ENCODE peak calls at places on chromosomes 16 and 17, in four cellular contexts. One of them, this sample, is unnamed.
A peak's percentile ranks its signal among the peaks of the same experiment; 100 is the strongest.

GRCh38 chr17:40355123-40355803 is 9.3 kb downstream of the GJD3 start:
- DNase-seq in activated CD8-positive, alpha-beta memory T cell treated with anti-CD3 and anti-CD28 coated beads, Interleukin-2, amount 50 U/mL, for 48 hours: peak; percentile 97
- DNase-seq in NCI-H146: peak; percentile 29
- DNase-seq in tibial nerve: peak; percentile 73
- DNase-seq in this sample: peak; percentile 83

GRCh38 chr16:46996952-46997458 is 23.5 kb upstream of the DNAJA2 start:
- DNase-seq in NCI-H146: no peak
- DNase-seq in activated CD8-positive, alpha-beta memory T cell treated with anti-CD3 and anti-CD28 coated beads, Interleukin-2, amount 50 U/mL, for 48 hours: no peak
- DNase-seq in tibial nerve: no peak
- DNase-seq in this sample: no peak

GRCh38 chr16:50121721-50122445 is 31.2 kb upstream of the TENT4B start:
- DNase-seq in tibial nerve: no peak
- DNase-seq in activated CD8-positive, alpha-beta memory T cell treated with anti-CD3 and anti-CD28 coated beads, Interleukin-2, amount 50 U/mL, for 48 hours: peak; percentile 62
- DNase-seq in NCI-H146: peak; percentile 2
- DNase-seq in this sample: no peak

GRCh38 chr17:79399610-79400144 is 211.2 kb downstream of the RBFOX3 start:
- DNase-seq in tibial nerve: no peak
- DNase-seq in NCI-H146: no peak
- DNase-seq in activated CD8-positive, alpha-beta memory T cell treated with anti-CD3 and anti-CD28 coated beads, Interleukin-2, amount 50 U/mL, for 48 hours: no peak
- DNase-seq in this sample: no peak

GRCh38 chr17:69228576-69228975 is at the start of gene ABCA10:
- DNase-seq in activated CD8-positive, alpha-beta memory T cell treated with anti-CD3 and anti-CD28 coated beads, Interleukin-2, amount 50 U/mL, for 48 hours: no peak
- DNase-seq in NCI-H146: no peak
- DNase-seq in tibial nerve: no peak
- DNase-seq in this sample: no peak

GRCh38 chr17:79892457-79893236 is 53.4 kb upstream of the CBX4 start:
- DNase-seq in NCI-H146: peak; percentile 67
- DNase-seq in activated CD8-positive, alpha-beta memory T cell treated with anti-CD3 and anti-CD28 coated beads, Interleukin-2, amount 50 U/mL, for 48 hours: no peak
- DNase-seq in tibial nerve: no peak
- DNase-seq in this sample: no peak

GRCh38 chr16:67801889-67802288 is 4.5 kb downstream of the RANBP10 start:
- DNase-seq in NCI-H146: no peak
- DNase-seq in tibial nerve: no peak
- DNase-seq in activated CD8-positive, alpha-beta memory T cell treated with anti-CD3 and anti-CD28 coated beads, Interleukin-2, amount 50 U/mL, for 48 hours: no peak
- DNase-seq in this sample: no peak

GRCh38 chr16:7763111-7763510 is 430.5 kb downstream of the RBFOX1 start:
- DNase-seq in activated CD8-positive, alpha-beta memory T cell treated with anti-CD3 and anti-CD28 coated beads, Interleukin-2, amount 50 U/mL, for 48 hours: no peak
- DNase-seq in tibial nerve: no peak
- DNase-seq in NCI-H146: no peak
- DNase-seq in this sample: no peak

GRCh38 chr17:4167786-4168185 is 24.8 kb downstream of the CYB5D2 start:
- DNase-seq in tibial nerve: no peak
- DNase-seq in activated CD8-positive, alpha-beta memory T cell treated with anti-CD3 and anti-CD28 coated beads, Interleukin-2, amount 50 U/mL, for 48 hours: no peak
- DNase-seq in NCI-H146: no peak
- DNase-seq in this sample: no peak

GRCh38 chr16:3444032-3444388 is 530 bp downstream of the NAA60 start:
- DNase-seq in NCI-H146: peak; percentile 35
- DNase-seq in activated CD8-positive, alpha-beta memory T cell treated with anti-CD3 and anti-CD28 coated beads, Interleukin-2, amount 50 U/mL, for 48 hours: no peak
- DNase-seq in tibial nerve: no peak
- DNase-seq in this sample: no peak

GRCh38 chr17:9239260-9239820 is 218.0 kb downstream of the NTN1 start:
- DNase-seq in tibial nerve: no peak
- DNase-seq in NCI-H146: no peak
- DNase-seq in activated CD8-positive, alpha-beta memory T cell treated with anti-CD3 and anti-CD28 coated beads, Interleukin-2, amount 50 U/mL, for 48 hours: peak; percentile 80
- DNase-seq in this sample: no peak

GRCh38 chr17:80866050-80866793 is 125.4 kb upstream of the CHMP6 start:
- DNase-seq in tibial nerve: peak; percentile 62
- DNase-seq in NCI-H146: peak; percentile 58
- DNase-seq in activated CD8-positive, alpha-beta memory T cell treated with anti-CD3 and anti-CD28 coated beads, Interleukin-2, amount 50 U/mL, for 48 hours: peak; percentile 84
- DNase-seq in this sample: peak; percentile 66

GRCh38 chr17:17495448-17496188 is 577 bp downstream of the RASD1 start:
- DNase-seq in activated CD8-positive, alpha-beta memory T cell treated with anti-CD3 and anti-CD28 coated beads, Interleukin-2, amount 50 U/mL, for 48 hours: peak; percentile 61
- DNase-seq in tibial nerve: no peak
- DNase-seq in NCI-H146: peak; percentile 57
- DNase-seq in this sample: peak; percentile 60

GRCh38 chr17:6508519-6509294 is 47.6 kb downstream of the PITPNM3 start:
- DNase-seq in tibial nerve: no peak
- DNase-seq in NCI-H146: peak; percentile 57
- DNase-seq in activated CD8-positive, alpha-beta memory T cell treated with anti-CD3 and anti-CD28 coated beads, Interleukin-2, amount 50 U/mL, for 48 hours: no peak
- DNase-seq in this sample: no peak

GRCh38 chr17:68437979-68438877 is 19.1 kb downstream of the WIPI1 start:
- DNase-seq in tibial nerve: no peak
- DNase-seq in NCI-H146: no peak
- DNase-seq in activated CD8-positive, alpha-beta memory T cell treated with anti-CD3 and anti-CD28 coated beads, Interleukin-2, amount 50 U/mL, for 48 hours: peak; percentile 70
- DNase-seq in this sample: no peak

GRCh38 chr16:9039208-9039607 is 52.2 kb upstream of the HAPSTR1 start:
- DNase-seq in tibial nerve: no peak
- DNase-seq in activated CD8-positive, alpha-beta memory T cell treated with anti-CD3 and anti-CD28 coated beads, Interleukin-2, amount 50 U/mL, for 48 hours: no peak
- DNase-seq in NCI-H146: no peak
- DNase-seq in this sample: no peak

GRCh38 chr17:77146882-77147281 is 6.1 kb downstream of the SEC14L1 start:
- DNase-seq in tibial nerve: no peak
- DNase-seq in activated CD8-positive, alpha-beta memory T cell treated with anti-CD3 and anti-CD28 coated beads, Interleukin-2, amount 50 U/mL, for 48 hours: no peak
- DNase-seq in NCI-H146: no peak
- DNase-seq in this sample: no peak

GRCh38 chr17:17926840-17927449 is 45.3 kb downstream of the TOM1L2 start:
- DNase-seq in NCI-H146: no peak
- DNase-seq in tibial nerve: no peak
- DNase-seq in activated CD8-positive, alpha-beta memory T cell treated with anti-CD3 and anti-CD28 coated beads, Interleukin-2, amount 50 U/mL, for 48 hours: no peak
- DNase-seq in this sample: no peak

This sample was measured in right atrium auricular region.